ENCODE peak calls at places on chromosomes 6 and 20, in four cellular contexts. One of them, this sample, is unnamed.
A peak's percentile ranks its signal among the peaks of the same experiment; 100 is the strongest.

GRCh38 chr20:3092611-3093379 is 8.3 kb upstream of the AVP start:
- DNase-seq in HFF-Myc: no peak
- DNase-seq in NAMALWA: no peak
- DNase-seq in amniotic stem cell: no peak
- DNase-seq in this sample: no peak

GRCh38 chr6:144151010-144151727 is 852 bp downstream of the STX11 start:
- DNase-seq in NAMALWA: peak; percentile 70
- DNase-seq in HFF-Myc: no peak
- DNase-seq in amniotic stem cell: no peak
- DNase-seq in this sample: no peak

GRCh38 chr20:17708675-17709360 is 9.1 kb downstream of the BANF2 start:
- DNase-seq in HFF-Myc: no peak
- DNase-seq in NAMALWA: no peak
- DNase-seq in amniotic stem cell: no peak
- DNase-seq in this sample: no peak

GRCh38 chr6:5125152-5126006 is 40.2 kb downstream of the PPP1R3G start:
- DNase-seq in NAMALWA: no peak
- DNase-seq in HFF-Myc: peak; percentile 20
- DNase-seq in amniotic stem cell: no peak
- DNase-seq in this sample: no peak

GRCh38 chr20:52193133-52193532 is 1.6 kb upstream of the ZFP64 start:
- DNase-seq in NAMALWA: no peak
- DNase-seq in amniotic stem cell: no peak
- DNase-seq in HFF-Myc: no peak
- DNase-seq in this sample: peak; percentile 53

GRCh38 chr6:75602164-75602896 is 650 bp downstream of the SENP6 start:
- DNase-seq in NAMALWA: peak; percentile 67
- DNase-seq in amniotic stem cell: no peak
- DNase-seq in HFF-Myc: no peak
- DNase-seq in this sample: peak; percentile 52

GRCh38 chr6:10403385-10404106 is 11.3 kb downstream of the TFAP2A start:
- DNase-seq in NAMALWA: no peak
- DNase-seq in HFF-Myc: peak; percentile 59
- DNase-seq in amniotic stem cell: peak; percentile 55
- DNase-seq in this sample: no peak

GRCh38 chr6:157905590-157906337 is 75.9 kb upstream of the SYNJ2 start:
- DNase-seq in NAMALWA: no peak
- DNase-seq in amniotic stem cell: no peak
- DNase-seq in HFF-Myc: no peak
- DNase-seq in this sample: no peak

GRCh38 chr6:161837854-161838253 is 564.0 kb upstream of the AGPAT4 start:
- DNase-seq in amniotic stem cell: no peak
- DNase-seq in HFF-Myc: no peak
- DNase-seq in NAMALWA: no peak
- DNase-seq in this sample: no peak

GRCh38 chr20:52746190-52746589 is 226.0 kb upstream of the TSHZ2 start:
- DNase-seq in amniotic stem cell: no peak
- DNase-seq in NAMALWA: no peak
- DNase-seq in HFF-Myc: no peak
- DNase-seq in this sample: no peak